ENCODE peak calls at places on chromosomes 4 and X, in five cellular contexts. One of them, this sample, is unnamed.

GRCh38 chr4:168857546-168858314 is 152.3 kb downstream of the CBR4 start:
- DNase-seq in effector CD4-positive, alpha-beta T cell: no peak
- DNase-seq in T-cell: no peak
- DNase-seq in BE2C: no peak
- DNase-seq in brain microvascular endothelial cell: peak; percentile 78
- DNase-seq in this sample: no peak

GRCh38 chrX:134646671-134647070 is 11.6 kb downstream of the PLAC1 start:
- DNase-seq in effector CD4-positive, alpha-beta T cell: no peak
- DNase-seq in T-cell: no peak
- DNase-seq in BE2C: no peak
- DNase-seq in brain microvascular endothelial cell: no peak
- DNase-seq in this sample: no peak

GRCh38 chrX:25226151-25226550 is 210.4 kb upstream of the ARX start:
- DNase-seq in effector CD4-positive, alpha-beta T cell: no peak
- DNase-seq in T-cell: no peak
- DNase-seq in BE2C: peak; percentile 7
- DNase-seq in brain microvascular endothelial cell: no peak
- DNase-seq in this sample: no peak

GRCh38 chrX:30864383-30864785 is 24.7 kb downstream of the TAB3 start:
- DNase-seq in effector CD4-positive, alpha-beta T cell: no peak
- DNase-seq in T-cell: no peak
- DNase-seq in BE2C: no peak
- DNase-seq in brain microvascular endothelial cell: no peak
- DNase-seq in this sample: no peak

GRCh38 chr4:7799306-7799705 is 140.4 kb downstream of the AFAP1 start:
- DNase-seq in effector CD4-positive, alpha-beta T cell: no peak
- DNase-seq in T-cell: no peak
- DNase-seq in BE2C: no peak
- DNase-seq in brain microvascular endothelial cell: no peak
- DNase-seq in this sample: no peak

GRCh38 chr4:36024901-36025610 is 219.3 kb downstream of the ARAP2 start:
- DNase-seq in effector CD4-positive, alpha-beta T cell: no peak
- DNase-seq in T-cell: no peak
- DNase-seq in BE2C: no peak
- DNase-seq in brain microvascular endothelial cell: no peak
- DNase-seq in this sample: no peak

GRCh38 chrX:147602297-147602696 is 309.4 kb upstream of the FMR1 start:
- DNase-seq in effector CD4-positive, alpha-beta T cell: no peak
- DNase-seq in T-cell: no peak
- DNase-seq in BE2C: no peak
- DNase-seq in brain microvascular endothelial cell: no peak
- DNase-seq in this sample: no peak

GRCh38 chr4:186500721-186501304 is 54.6 kb downstream of the MTNR1A start:
- DNase-seq in effector CD4-positive, alpha-beta T cell: no peak
- DNase-seq in T-cell: no peak
- DNase-seq in BE2C: no peak
- DNase-seq in brain microvascular endothelial cell: no peak
- DNase-seq in this sample: no peak

GRCh38 chrX:67917412-67918010 is 373.7 kb downstream of the AR start:
- DNase-seq in effector CD4-positive, alpha-beta T cell: no peak
- DNase-seq in T-cell: no peak
- DNase-seq in BE2C: no peak
- DNase-seq in brain microvascular endothelial cell: no peak
- DNase-seq in this sample: no peak

GRCh38 chr4:1081689-1082040 is 31.7 kb downstream of the RNF212 start:
- DNase-seq in effector CD4-positive, alpha-beta T cell: no peak
- DNase-seq in T-cell: no peak
- DNase-seq in BE2C: no peak
- DNase-seq in brain microvascular endothelial cell: no peak
- DNase-seq in this sample: no peak

GRCh38 chr4:73891326-73891725 is 22.1 kb downstream of the CXCL1 start:
- DNase-seq in effector CD4-positive, alpha-beta T cell: no peak
- DNase-seq in T-cell: no peak
- DNase-seq in BE2C: no peak
- DNase-seq in brain microvascular endothelial cell: no peak
- DNase-seq in this sample: no peak

GRCh38 chrX:107117993-107118321 is 665 bp downstream of the RBM41 start:
- DNase-seq in effector CD4-positive, alpha-beta T cell: no peak
- DNase-seq in T-cell: no peak
- DNase-seq in BE2C: no peak
- DNase-seq in brain microvascular endothelial cell: no peak
- DNase-seq in this sample: no peak

GRCh38 chr4:13918110-13918509 is 290.6 kb upstream of the BOD1L1 start:
- DNase-seq in effector CD4-positive, alpha-beta T cell: no peak
- DNase-seq in T-cell: no peak
- DNase-seq in BE2C: no peak
- DNase-seq in brain microvascular endothelial cell: peak; percentile 99
- DNase-seq in this sample: no peak

GRCh38 chr4:126986005-126986404 is 646.8 kb upstream of the INTU start:
- DNase-seq in effector CD4-positive, alpha-beta T cell: no peak
- DNase-seq in T-cell: no peak
- DNase-seq in BE2C: no peak
- DNase-seq in brain microvascular endothelial cell: no peak
- DNase-seq in this sample: no peak

GRCh38 chrX:19003756-19004155 is 19.8 kb upstream of the PHKA2 start:
- DNase-seq in effector CD4-positive, alpha-beta T cell: no peak
- DNase-seq in T-cell: no peak
- DNase-seq in BE2C: no peak
- DNase-seq in brain microvascular endothelial cell: no peak
- DNase-seq in this sample: no peak

GRCh38 chr4:60562353-60562752 is 637.8 kb upstream of the ADGRL3 start:
- DNase-seq in effector CD4-positive, alpha-beta T cell: no peak
- DNase-seq in T-cell: no peak
- DNase-seq in BE2C: no peak
- DNase-seq in brain microvascular endothelial cell: no peak
- DNase-seq in this sample: no peak

GRCh38 chr4:74426101-74426500 is 18.8 kb upstream of the AREG start:
- DNase-seq in effector CD4-positive, alpha-beta T cell: no peak
- DNase-seq in T-cell: no peak
- DNase-seq in BE2C: no peak
- DNase-seq in brain microvascular endothelial cell: peak; percentile 92
- DNase-seq in this sample: no peak

GRCh38 chr4:100736651-100737450 is 219.0 kb upstream of the EMCN start:
- DNase-seq in effector CD4-positive, alpha-beta T cell: no peak
- DNase-seq in T-cell: no peak
- DNase-seq in BE2C: no peak
- DNase-seq in brain microvascular endothelial cell: peak; percentile 53
- DNase-seq in this sample: no peak

GRCh38 chr4:31737419-31737818 is 1017.2 kb downstream of the PCDH7 start:
- DNase-seq in effector CD4-positive, alpha-beta T cell: no peak
- DNase-seq in T-cell: no peak
- DNase-seq in BE2C: no peak
- DNase-seq in brain microvascular endothelial cell: no peak
- DNase-seq in this sample: no peak

GRCh38 chrX:22389544-22390243 is 117.0 kb downstream of the CBLL2 start:
- DNase-seq in effector CD4-positive, alpha-beta T cell: no peak
- DNase-seq in T-cell: no peak
- DNase-seq in BE2C: no peak
- DNase-seq in brain microvascular endothelial cell: peak; percentile 75
- DNase-seq in this sample: no peak

GRCh38 chr4:38235338-38235737 is 275.1 kb downstream of the PTTG2 start:
- DNase-seq in effector CD4-positive, alpha-beta T cell: no peak
- DNase-seq in T-cell: no peak
- DNase-seq in BE2C: no peak
- DNase-seq in brain microvascular endothelial cell: no peak
- DNase-seq in this sample: no peak

GRCh38 chr4:3250956-3251690 is 2.2 kb downstream of the MSANTD1 start:
- DNase-seq in effector CD4-positive, alpha-beta T cell: no peak
- DNase-seq in T-cell: no peak
- DNase-seq in BE2C: peak; percentile 16
- DNase-seq in brain microvascular endothelial cell: no peak
- DNase-seq in this sample: no peak

GRCh38 chrX:150899191-150899757 is 806 bp upstream of the CD99L2 start:
- DNase-seq in effector CD4-positive, alpha-beta T cell: peak; percentile 4
- DNase-seq in T-cell: peak; percentile 19
- DNase-seq in BE2C: peak; percentile 44
- DNase-seq in brain microvascular endothelial cell: no peak
- DNase-seq in this sample: no peak

GRCh38 chr4:152486414-152487389 is 49.2 kb downstream of the FBXW7 start:
- DNase-seq in effector CD4-positive, alpha-beta T cell: no peak
- DNase-seq in T-cell: no peak
- DNase-seq in BE2C: peak; percentile 11
- DNase-seq in brain microvascular endothelial cell: no peak
- DNase-seq in this sample: no peak

GRCh38 chr4:150534818-150535217 is 47.1 kb upstream of the MAB21L2 start:
- DNase-seq in effector CD4-positive, alpha-beta T cell: no peak
- DNase-seq in T-cell: no peak
- DNase-seq in BE2C: no peak
- DNase-seq in brain microvascular endothelial cell: no peak
- DNase-seq in this sample: no peak

GRCh38 chrX:130869239-130869638 is 33.8 kb downstream of the ENOX2 start:
- DNase-seq in effector CD4-positive, alpha-beta T cell: no peak
- DNase-seq in T-cell: no peak
- DNase-seq in BE2C: no peak
- DNase-seq in brain microvascular endothelial cell: no peak
- DNase-seq in this sample: no peak

GRCh38 chr4:123699823-123700822 is 303.5 kb downstream of the SPRY1 start:
- DNase-seq in effector CD4-positive, alpha-beta T cell: no peak
- DNase-seq in T-cell: no peak
- DNase-seq in BE2C: no peak
- DNase-seq in brain microvascular endothelial cell: peak; percentile 88
- DNase-seq in this sample: no peak

GRCh38 chr4:151014521-151015457 is at the start of gene LRBA:
- DNase-seq in effector CD4-positive, alpha-beta T cell: peak; percentile 77
- DNase-seq in T-cell: peak; percentile 82
- DNase-seq in BE2C: peak; percentile 78
- DNase-seq in brain microvascular endothelial cell: peak; percentile 56
- DNase-seq in this sample: peak; percentile 59

GRCh38 chr4:17385403-17385802 is 126.5 kb downstream of the QDPR start:
- DNase-seq in effector CD4-positive, alpha-beta T cell: no peak
- DNase-seq in T-cell: peak; percentile 1
- DNase-seq in BE2C: no peak
- DNase-seq in brain microvascular endothelial cell: peak; percentile 40
- DNase-seq in this sample: no peak

GRCh38 chr4:123838426-123838825 is 441.8 kb downstream of the SPRY1 start:
- DNase-seq in effector CD4-positive, alpha-beta T cell: no peak
- DNase-seq in T-cell: no peak
- DNase-seq in BE2C: no peak
- DNase-seq in brain microvascular endothelial cell: no peak
- DNase-seq in this sample: no peak

This sample was measured in activated naive CD8-positive, alpha-beta T cell treated with anti-CD3 and anti-CD28 coated beads, Interleukin-2, amount 50 U/mL, for 16 hours.